ENCODE peak calls at places on chromosome 21, in six cellular contexts. G is activated CD4-positive, CD25-positive, alpha-beta regulatory T cell; M is BJ; H is NCI-H1092; C is CD4-positive, CD25-positive, alpha-beta regulatory T cell; Y is IMR-90. J is an unnamed sample.
A peak's percentile ranks its signal among the peaks of the same experiment; 100 is the strongest.

GRCh38 chr21:34926784-34927548 is 122.1 kb downstream of the RUNX1 start:
- DNase-seq in H (no peak), C (no peak), Y (peak; percentile 44), G (no peak), M (no peak), J (no peak)

GRCh38 chr21:43270800-43271261 is 102.0 kb downstream of the CRYAA start:
- DNase-seq in G (no peak), M (no peak), Y (no peak), C (no peak), H (no peak), J (no peak)

GRCh38 chr21:35976481-35976880 is 83.8 kb downstream of the SETD4 start:
- DNase-seq in G (no peak), Y (no peak), M (no peak), H (no peak), C (no peak), J (no peak)

GRCh38 chr21:27578741-27579265 is 611.9 kb upstream of the ADAMTS5 start:
- DNase-seq in G (no peak), C (no peak), H (no peak), Y (no peak), M (no peak), J (no peak)

GRCh38 chr21:41142051-41142795 is 25.7 kb upstream of the BACE2 start:
- DNase-seq in M (peak; percentile 63), Y (peak; percentile 47), H (peak; percentile 38), C (no peak), G (no peak), J (peak; percentile 55)

GRCh38 chr21:37210799-37211198 is 56.3 kb downstream of the VPS26C start:
- DNase-seq in Y (no peak), H (no peak), M (no peak), C (no peak), G (no peak), J (no peak)

GRCh38 chr21:34179204-34179935 is 106.0 kb downstream of the MRPS6 start:
- DNase-seq in Y (no peak), C (no peak), M (no peak), H (no peak), G (no peak), J (no peak)

GRCh38 chr21:15742052-15742451 is 12.3 kb downstream of the USP25 start:
- DNase-seq in Y (peak; percentile 12), G (no peak), C (no peak), H (no peak), M (no peak), J (no peak)

GRCh38 chr21:40902299-40902698 is 55.3 kb upstream of the DSCAM start:
- DNase-seq in M (no peak), H (peak; percentile 98), C (no peak), Y (no peak), G (no peak), J (no peak)

GRCh38 chr21:28240586-28240985 is 752.1 kb downstream of the LTN1 start:
- DNase-seq in M (no peak), H (no peak), G (no peak), Y (peak; percentile 81), C (no peak), J (no peak)

GRCh38 chr21:36859744-36860501 is 106.5 kb downstream of the HLCS start:
- DNase-seq in C (peak; percentile 4), M (no peak), Y (peak; percentile 29), G (no peak), H (no peak), J (no peak)

GRCh38 chr21:44874497-44875331 is 1.2 kb upstream of the PTTG1IP start:
- DNase-seq in G (peak; percentile 13), M (no peak), H (peak; percentile 32), C (peak; percentile 43), Y (no peak), J (no peak)

GRCh38 chr21:14383596-14384210 is 757 bp upstream of the HSPA13 start:
- DNase-seq in C (no peak), M (no peak), G (no peak), Y (peak; percentile 5), H (no peak), J (no peak)

GRCh38 chr21:36566606-36567005 is 86.7 kb upstream of the CLDN14 start:
- DNase-seq in H (no peak), Y (no peak), M (no peak), G (no peak), C (no peak), J (no peak)

GRCh38 chr21:20999567-21000169 is 1.5 kb downstream of the NCAM2 start:
- DNase-seq in Y (peak; percentile 49), G (no peak), C (no peak), H (peak; percentile 13), M (no peak), J (no peak)

GRCh38 chr21:40335689-40336088 is 468.5 kb downstream of the PCP4 start:
- DNase-seq in C (no peak), G (no peak), Y (no peak), M (no peak), H (peak; percentile 47), J (no peak)

GRCh38 chr21:17045214-17045835 is 467.5 kb upstream of the CXADR start:
- DNase-seq in H (peak; percentile 4), M (no peak), C (no peak), G (no peak), Y (peak; percentile 15), J (no peak)

GRCh38 chr21:42031816-42032215 is 21.7 kb upstream of the ZBTB21 start:
- DNase-seq in G (no peak), M (no peak), C (no peak), H (peak; percentile 25), Y (no peak), J (no peak)

GRCh38 chr21:32515869-32516268 is 69.5 kb downstream of the TCP10L start:
- DNase-seq in Y (peak; percentile 41), H (no peak), G (no peak), M (no peak), C (no peak), J (no peak)

GRCh38 chr21:16588433-16588860 is 858.7 kb downstream of the USP25 start:
- DNase-seq in Y (peak; percentile 84), M (peak; percentile 31), C (no peak), H (peak; percentile 42), G (no peak), J (peak; percentile 45)

GRCh38 chr21:24045775-24046215 is 1561.5 kb downstream of the MRPL39 start:
- DNase-seq in C (no peak), Y (peak; percentile 99), H (peak; percentile 49), M (no peak), G (no peak), J (no peak)

GRCh38 chr21:36542312-36543101 is 62.6 kb upstream of the CLDN14 start:
- DNase-seq in C (no peak), G (no peak), H (no peak), Y (no peak), M (no peak), J (no peak)

GRCh38 chr21:15631342-15631741 is 98.4 kb upstream of the USP25 start:
- DNase-seq in G (no peak), Y (peak; percentile 71), M (peak; percentile 86), C (no peak), H (no peak), J (peak; percentile 21)

GRCh38 chr21:45308211-45309068 is 20.7 kb upstream of the POFUT2 start:
- DNase-seq in C (no peak), Y (peak; percentile 88), H (no peak), M (no peak), G (no peak), J (no peak)